ENCODE peak calls at places on chromosomes 6 and 20, in four cellular contexts. C, Q, Y and V are unnamed samples.

GRCh38 chr6:30954631-30955366 is 14.0 kb downstream of the MUCL3 start:
- DNase-seq in C (no peak), Q (no peak), Y (no peak), V (no peak)

GRCh38 chr20:14861028-14861699 is 523.8 kb upstream of the FLRT3 start:
- DNase-seq in C (peak; percentile 20), Q (no peak), Y (no peak), V (no peak)

GRCh38 chr6:42194056-42194455 is 700 bp downstream of the GUCA1B start:
- DNase-seq in C (no peak), Q (no peak), Y (no peak), V (no peak)

GRCh38 chr6:5036309-5036708 is 32.5 kb upstream of the RPP40 start:
- DNase-seq in C (peak; percentile 94), Q (no peak), Y (no peak), V (peak; percentile 28)

GRCh38 chr6:31079656-31080261 is 32.6 kb downstream of the C6orf15 start:
- DNase-seq in C (peak; percentile 95), Q (peak; percentile 89), Y (peak; percentile 49), V (peak; percentile 76)

GRCh38 chr6:135782517-135782916 is 69.0 kb upstream of the PDE7B start:
- DNase-seq in C (no peak), Q (no peak), Y (no peak), V (no peak)

GRCh38 chr6:9361749-9362148 is 926.4 kb upstream of the SLC35B3 start:
- DNase-seq in C (no peak), Q (no peak), Y (no peak), V (no peak)

GRCh38 chr6:87879144-87879861 is 168.3 kb upstream of the SPACA1 start:
- DNase-seq in C (no peak), Q (no peak), Y (no peak), V (no peak)

GRCh38 chr6:109183109-109183508 is 87.8 kb downstream of the CEP57L1 start:
- DNase-seq in C (peak; percentile 32), Q (no peak), Y (no peak), V (peak; percentile 54)

GRCh38 chr6:12348530-12349511 is 58.7 kb downstream of the EDN1 start:
- DNase-seq in C (no peak), Q (peak; percentile 61), Y (peak; percentile 59), V (peak; percentile 88)

GRCh38 chr20:50252715-50253500 is 62.3 kb downstream of the CEBPB start:
- DNase-seq in C (no peak), Q (no peak), Y (no peak), V (no peak)

GRCh38 chr20:57405236-57406016 is 14.2 kb downstream of the RBM38 start:
- DNase-seq in C (no peak), Q (no peak), Y (no peak), V (no peak)

GRCh38 chr6:46325561-46326525 is 155.1 kb upstream of the ENPP5 start:
- DNase-seq in C (peak; percentile 36), Q (no peak), Y (peak; percentile 49), V (no peak)

GRCh38 chr6:131368077-131368911 is 204.7 kb upstream of the ARG1 start:
- DNase-seq in C (no peak), Q (peak; percentile 43), Y (peak; percentile 61), V (peak; percentile 27)

GRCh38 chr20:58891686-58892125 is 39.2 kb downstream of the GNAS start:
- DNase-seq in C (peak; percentile 65), Q (no peak), Y (no peak), V (no peak)

GRCh38 chr6:165976705-165977104 is 190.9 kb downstream of the TBXT start:
- DNase-seq in C (peak; percentile 8), Q (no peak), Y (no peak), V (no peak)

GRCh38 chr6:44003345-44004061 is 123.7 kb downstream of the MRPL14 start:
- DNase-seq in C (peak; percentile 64), Q (no peak), Y (no peak), V (no peak)

GRCh38 chr6:72622094-72622540 is 253 bp downstream of the KCNQ5 start:
- DNase-seq in C (peak; percentile 72), Q (no peak), Y (no peak), V (no peak)

GRCh38 chr6:158008894-158009891 is 27.5 kb downstream of the SYNJ2 start:
- DNase-seq in C (no peak), Q (no peak), Y (no peak), V (no peak)

GRCh38 chr20:55052464-55052863 is 577.1 kb downstream of the DOK5 start:
- DNase-seq in C (no peak), Q (no peak), Y (no peak), V (no peak)

GRCh38 chr6:90953405-90954161 is 366.7 kb upstream of the MAP3K7 start:
- DNase-seq in C (no peak), Q (no peak), Y (no peak), V (no peak)

GRCh38 chr6:2848851-2849250 is 7.2 kb upstream of the SERPINB1 start:
- DNase-seq in C (peak; percentile 84), Q (no peak), Y (no peak), V (peak; percentile 75)

GRCh38 chr6:158270389-158271127 is 41.7 kb upstream of the TULP4 start:
- DNase-seq in C (no peak), Q (no peak), Y (no peak), V (no peak)

GRCh38 chr6:22366214-22366613 is 69.4 kb upstream of the PRL start:
- DNase-seq in C (no peak), Q (no peak), Y (no peak), V (no peak)

GRCh38 chr6:122202576-122203137 is 196.8 kb upstream of the HSF2 start:
- DNase-seq in C (peak; percentile 25), Q (peak; percentile 2), Y (no peak), V (no peak)

GRCh38 chr6:117740605-117741004 is 65.3 kb downstream of the NUS1 start:
- DNase-seq in C (no peak), Q (no peak), Y (no peak), V (no peak)

GRCh38 chr6:74631558-74631957 is 574.3 kb downstream of the COL12A1 start:
- DNase-seq in C (no peak), Q (no peak), Y (no peak), V (no peak)

GRCh38 chr6:149990109-149990671 is 26.4 kb downstream of the ULBP1 start:
- DNase-seq in C (peak; percentile 40), Q (no peak), Y (no peak), V (no peak)

GRCh38 chr6:3292431-3293197 is 33.9 kb downstream of the PSMG4 start:
- DNase-seq in C (no peak), Q (no peak), Y (no peak), V (no peak)

GRCh38 chr6:141152951-141153350 is 979.8 kb upstream of the GJE1 start:
- DNase-seq in C (no peak), Q (no peak), Y (no peak), V (no peak)

GRCh38 chr20:18267815-18268214 is 20.5 kb upstream of the ZNF133 start:
- DNase-seq in C (peak; percentile 68), Q (no peak), Y (no peak), V (no peak)

GRCh38 chr20:23161968-23162696 is 76.0 kb upstream of the CD93 start:
- DNase-seq in C (no peak), Q (peak; percentile 15), Y (peak; percentile 55), V (peak; percentile 87)

GRCh38 chr6:14270925-14271791 is 153.6 kb downstream of the CD83 start:
- DNase-seq in C (no peak), Q (peak; percentile 82), Y (peak; percentile 31), V (no peak)

GRCh38 chr20:23349338-23350006 is 1.1 kb upstream of the NXT1 start:
- DNase-seq in C (peak; percentile 79), Q (no peak), Y (no peak), V (no peak)

GRCh38 chr20:36399147-36399968 is 93.2 kb downstream of the DLGAP4 start:
- DNase-seq in C (peak; percentile 98), Q (peak; percentile 77), Y (no peak), V (peak; percentile 78)

GRCh38 chr6:107668826-107669474 is 155.2 kb downstream of the SCML4 start:
- DNase-seq in C (no peak), Q (no peak), Y (no peak), V (no peak)

GRCh38 chr6:13914346-13914745 is 10.4 kb upstream of the RNF182 start:
- DNase-seq in C (no peak), Q (no peak), Y (peak; percentile 18), V (no peak)